ENCODE peak calls at places on chromosomes 3 and 15, in nine cellular contexts. H, I, M, D, C, W, Z, E and P are unnamed samples.

GRCh38 chr3:12758025-12758830 is 831 bp downstream of the TMEM40 start:
- DNase-seq in H (no peak), I (peak; percentile 70), M (no peak), D (peak; percentile 64), C (no peak), W (peak; percentile 43), Z (peak; percentile 74), E (peak; percentile 39), P (no peak)

GRCh38 chr15:89143503-89144162 is 55.4 kb downstream of the ABHD2 start:
- DNase-seq in H (no peak), I (peak; percentile 54), M (peak; percentile 79), D (peak; percentile 96), C (no peak), W (peak; percentile 98), Z (peak; percentile 69), E (no peak), P (no peak)

GRCh38 chr15:100265641-100266035 is 76.1 kb downstream of the ADAMTS17 start:
- DNase-seq in H (no peak), I (no peak), M (no peak), D (no peak), C (peak; percentile 42), W (no peak), Z (no peak), E (no peak), P (no peak)

GRCh38 chr15:67741313-67741712 is 84.0 kb upstream of the SKOR1 start:
- DNase-seq in H (no peak), I (no peak), M (peak; percentile 92), D (no peak), C (no peak), W (peak; percentile 63), Z (no peak), E (no peak), P (no peak)

GRCh38 chr15:91126080-91126479 is 26.0 kb downstream of the SV2B start:
- DNase-seq in H (no peak), I (no peak), M (no peak), D (no peak), C (no peak), W (no peak), Z (no peak), E (no peak), P (no peak)

GRCh38 chr15:91807122-91807521 is 46.4 kb upstream of the SLCO3A1 start:
- DNase-seq in H (no peak), I (no peak), M (no peak), D (no peak), C (no peak), W (no peak), Z (no peak), E (no peak), P (no peak)

GRCh38 chr15:70526221-70526973 is 237.0 kb downstream of the UACA start:
- DNase-seq in H (no peak), I (peak; percentile 88), M (peak; percentile 96), D (peak; percentile 76), C (peak; percentile 41), W (peak; percentile 85), Z (peak; percentile 51), E (peak; percentile 52), P (no peak)

GRCh38 chr3:69385723-69386483 is at the start of gene FRMD4B:
- DNase-seq in H (no peak), I (peak; percentile 10), M (no peak), D (peak; percentile 13), C (peak; percentile 72), W (peak; percentile 64), Z (peak; percentile 92), E (peak; percentile 37), P (no peak)

GRCh38 chr3:119700269-119700919 is 2.4 kb upstream of the CFAP91 start:
- DNase-seq in H (no peak), I (peak; percentile 42), M (peak; percentile 47), D (peak; percentile 13), C (no peak), W (no peak), Z (no peak), E (no peak), P (no peak)

GRCh38 chr15:64476550-64476949 is 16.2 kb downstream of the ZNF609 start:
- DNase-seq in H (no peak), I (no peak), M (no peak), D (no peak), C (no peak), W (no peak), Z (no peak), E (no peak), P (no peak)

GRCh38 chr3:107999215-107999775 is 91.5 kb downstream of the CD47 start:
- DNase-seq in H (no peak), I (peak; percentile 54), M (no peak), D (peak; percentile 38), C (no peak), W (peak; percentile 54), Z (no peak), E (no peak), P (no peak)

GRCh38 chr3:150495149-150495548 is 51.1 kb downstream of the SERP1 start:
- DNase-seq in H (no peak), I (no peak), M (peak; percentile 10), D (no peak), C (no peak), W (no peak), Z (no peak), E (no peak), P (no peak)

GRCh38 chr3:111609700-111610099 is 14.6 kb upstream of the ZBED2 start:
- DNase-seq in H (no peak), I (no peak), M (no peak), D (no peak), C (no peak), W (no peak), Z (no peak), E (no peak), P (no peak)

GRCh38 chr15:59434481-59434880 is 3.5 kb upstream of the FAM81A start:
- DNase-seq in H (no peak), I (no peak), M (no peak), D (no peak), C (no peak), W (no peak), Z (no peak), E (no peak), P (no peak)

GRCh38 chr15:35748105-35748504 is 202.1 kb upstream of the DPH6 start:
- DNase-seq in H (no peak), I (no peak), M (no peak), D (no peak), C (no peak), W (no peak), Z (no peak), E (no peak), P (no peak)

GRCh38 chr15:72368895-72369294 is 6.9 kb downstream of the HEXA start:
- DNase-seq in H (no peak), I (no peak), M (peak; percentile 82), D (no peak), C (no peak), W (no peak), Z (no peak), E (no peak), P (no peak)

GRCh38 chr3:71949403-71949802 is 164.5 kb upstream of the PROK2 start:
- DNase-seq in H (no peak), I (peak; percentile 45), M (peak; percentile 17), D (peak; percentile 33), C (no peak), W (peak; percentile 50), Z (no peak), E (no peak), P (no peak)